ENCODE peak calls at places on chromosomes 13 and 19, in five cellular contexts. I is thyroid gland, T is HepG2, C is cardiac muscle cell, S is GM23338. Z is an unnamed sample. For H3K36me3, the result is how much of the 10 kb centered on the place peaks cover.

GRCh38 chr13:77697208-77698103 is at the start of gene SLAIN1:
- DNase-seq in T (peak), S (peak), I (peak), C (peak), Z (peak)

GRCh38 chr19:41703602-41704293 is 4.7 kb upstream of the CEACAM5 start:
- DNase-seq in C (no peak), T (no peak), I (no peak), S (no peak), Z (no peak)

GRCh38 chr19:13503570-13504235 is 2.6 kb downstream of the CACNA1A start:
- DNase-seq in I (no peak), C (no peak), S (no peak), T (no peak), Z (no peak)

GRCh38 chr13:113796948-113797676 is 38.1 kb downstream of the TMEM255B start:
- DNase-seq in C (no peak), T (no peak), S (no peak), I (no peak), Z (no peak)

GRCh38 chr13:44578064-44578394 is 1.9 kb upstream of the TSC22D1 start:
- DNase-seq in C (no peak), S (peak), T (no peak), I (no peak), Z (no peak)

GRCh38 chr19:7869910-7870511 is 4.2 kb downstream of the PRR36 start:
- DNase-seq in T (peak), I (peak), S (peak), C (no peak), Z (no peak)

GRCh38 chr19:18156841-18157464 is 4.0 kb downstream of the PIK3R2 start:
- DNase-seq in I (peak), T (peak), S (no peak), C (peak), Z (no peak)

GRCh38 chr13:112873851-112874750 is 94.9 kb upstream of the MCF2L start:
- DNase-seq in S (peak), I (peak), T (peak), C (peak), Z (no peak)

GRCh38 chr13:74204606-74205312 is 70.6 kb upstream of the KLF12 start:
- DNase-seq in S (no peak), C (no peak), I (no peak), T (no peak), Z (no peak)

GRCh38 chr19:55301459-55302331 is 17.9 kb downstream of the BRSK1 start:
- DNase-seq in C (peak), S (peak), T (peak), I (peak), Z (no peak)

GRCh38 chr13:101053289-101053688 is 363.0 kb downstream of the NALCN start:
- DNase-seq in I (no peak), T (no peak), C (no peak), S (no peak), Z (no peak)

GRCh38 chr19:44657211-44657921 is 13.7 kb downstream of the PVR start:
- DNase-seq in S (peak), C (peak), T (peak), I (peak), Z (no peak)

GRCh38 chr13:86813198-86813597 is 858.0 kb upstream of the SLITRK5 start:
- DNase-seq in S (peak), I (no peak), C (no peak), T (no peak), Z (no peak)

GRCh38 chr13:51125495-51126226 is 14.6 kb upstream of the C13orf42 start:
- DNase-seq in S (peak), C (peak), T (peak), I (peak), Z (no peak)

GRCh38 chr19:45767410-45767880 is 1.6 kb downstream of the SIX5 start:
- DNase-seq in S (peak), T (peak), I (peak), C (peak), Z (no peak)

GRCh38 chr13:33228645-33229445 is 56.7 kb downstream of the STARD13 start:
- DNase-seq in C (peak), T (peak), S (peak), I (peak), Z (no peak)

GRCh38 chr13:112768795-112769411 is 79.1 kb downstream of the ATP11A start:
- DNase-seq in S (no peak), T (no peak), I (peak), C (no peak), Z (no peak)

GRCh38 chr19:34365463-34366401 is 736 bp downstream of the GPI start:
- DNase-seq in I (peak), C (peak), T (no peak), S (peak), Z (no peak)

GRCh38 chr13:47862841-47863240 is 138.2 kb downstream of the SUCLA2 start:
- DNase-seq in S (no peak), I (no peak), C (no peak), T (no peak), Z (no peak)

GRCh38 chr19:29457413-29457812 is 68.4 kb upstream of the VSTM2B start:
- DNase-seq in T (no peak), I (no peak), S (no peak), C (no peak), Z (no peak)

GRCh38 chr13:73056054-73056962 is 2.5 kb upstream of the KLF5 start:
- DNase-seq in I (no peak), C (peak), T (peak), S (no peak), Z (peak)

GRCh38 chr13:30052127-30052526 is 201.7 kb upstream of the UBL3 start:
- DNase-seq in T (no peak), I (no peak), C (peak), S (peak), Z (no peak)

GRCh38 chr13:22703601-22704209 is 477.1 kb upstream of the SGCG start:
- DNase-seq in S (no peak), T (no peak), I (no peak), C (no peak), Z (peak)

GRCh38 chr19:30302076-30302475 is 70.1 kb upstream of the ZNF536 start:
- DNase-seq in I (no peak), T (no peak), C (no peak), S (no peak), Z (no peak)

GRCh38 chr19:49921871-49922755 is 6.9 kb upstream of the ATF5 start:
- DNase-seq in C (peak), S (no peak), T (no peak), I (no peak), Z (peak)

GRCh38 chr19:6047256-6047655 is 63.0 kb downstream of the RFX2 start:
- DNase-seq in I (no peak), T (no peak), C (no peak), S (no peak), Z (no peak)

GRCh38 chr19:6045108-6045507 is 65.2 kb downstream of the RFX2 start:
- DNase-seq in T (no peak), C (no peak), I (no peak), S (no peak), Z (no peak)

GRCh38 chr19:6048808-6049405 is 61.4 kb downstream of the RFX2 start:
- DNase-seq in C (peak), S (peak), I (peak), T (peak), Z (no peak)

GRCh38 chr19:6047741-6048231 is 62.5 kb downstream of the RFX2 start:
- DNase-seq in S (peak), T (peak), I (peak), C (peak), Z (no peak)

DNA sequence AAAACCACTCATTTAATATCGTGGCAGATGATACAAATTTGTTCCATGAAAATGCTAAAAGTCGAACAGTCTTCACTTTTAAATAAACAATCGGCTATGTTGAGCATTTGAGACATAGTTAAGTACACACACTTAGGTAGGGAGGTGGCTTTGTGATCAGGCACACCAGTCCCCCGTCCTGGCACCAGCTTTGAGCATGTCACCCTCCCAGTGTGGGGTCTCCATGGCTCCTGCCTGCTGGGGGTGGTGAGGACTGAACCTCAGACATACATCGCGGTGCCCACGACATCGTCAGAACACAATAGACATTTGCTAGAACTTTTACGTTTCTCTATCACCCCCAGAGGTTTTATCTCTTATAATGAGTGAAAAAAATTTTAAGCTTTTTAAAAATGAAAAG is 62.0 kb downstream of the RFX2 start:
- DNase-seq in T (no peak), C (no peak), S (no peak), I (peak), Z (no peak)
- H3K4me3 ChIP-seq in T (no peak), C (no peak), S (no peak), I (peak), Z (no peak)

GRCh38 chr13:61286148-61286745 is 129.4 kb downstream of the PCDH20 start:
- DNase-seq in C (no peak), S (peak), I (no peak), T (peak), Z (no peak)
- TF ChIP-seq CTCF in C (no peak), S (peak), I (no peak), T (peak), Z (peak)

GRCh38 chr13:111295896-111296295 is 24.5 kb upstream of the TEX29 start:
- DNase-seq in S (no peak), I (no peak), C (no peak), T (no peak), Z (no peak)

GRCh38 chr13:111298214-111298975 is 22.0 kb upstream of the TEX29 start:
- DNase-seq in S (no peak), C (no peak), I (no peak), T (no peak), Z (no peak)

GRCh38 chr13:111292710-111293485 is 27.5 kb upstream of the TEX29 start:
- DNase-seq in T (no peak), S (no peak), I (no peak), C (no peak), Z (no peak)

GRCh38 chr13:111291908-111292307 is 28.5 kb upstream of the TEX29 start:
- DNase-seq in I (no peak), S (no peak), T (no peak), C (no peak), Z (no peak)

DNA sequence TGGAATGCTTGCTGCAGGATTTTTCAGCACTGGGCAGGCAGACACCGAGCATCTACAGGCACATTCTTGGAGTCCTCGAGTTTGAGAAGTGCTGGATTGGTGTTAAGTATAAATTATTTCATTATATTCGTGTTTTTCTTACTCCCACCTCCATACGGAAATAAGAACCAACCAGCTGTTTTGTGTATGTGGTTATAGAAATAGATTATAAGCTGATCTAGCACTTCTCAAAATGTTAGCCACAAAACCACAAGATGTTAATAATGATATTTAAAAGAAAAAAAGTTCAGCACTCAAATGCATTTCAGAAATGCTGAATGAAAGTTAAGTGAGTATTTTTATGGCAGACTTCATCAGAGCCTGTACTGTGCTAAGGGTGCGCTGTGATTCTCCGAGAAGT is 24.0 kb upstream of the TEX29 start:
- DNase-seq in I (no peak), S (no peak), C (no peak), T (no peak), Z (no peak)
- H3K36me3 ChIP-seq in I (under half), S (under half), C (under half), T (half or more), Z (under half)

GRCh38 chr13:67568205-67568604 is 338.1 kb upstream of the PCDH9 start:
- DNase-seq in I (no peak), S (no peak), T (no peak), C (no peak), Z (no peak)
- H3K4me3 ChIP-seq in I (no peak), S (no peak), T (no peak), C (no peak), Z (no peak)

GRCh38 chr19:15025237-15025636 is 24.0 kb upstream of the CASP14 start:
- DNase-seq in C (peak), T (peak), S (peak), I (no peak), Z (no peak)
- TF ChIP-seq CTCF in C (no peak), T (peak), S (peak), I (no peak), Z (no peak)

GRCh38 chr19:10686193-10686592 is 15.0 kb upstream of the QTRT1 start:
- DNase-seq in S (no peak), C (no peak), I (no peak), T (no peak), Z (no peak)

GRCh38 chr19:10688545-10689280 is 12.5 kb upstream of the QTRT1 start:
- DNase-seq in T (no peak), S (no peak), I (no peak), C (no peak), Z (no peak)

GRCh38 chr19:10685210-10685609 is 16.0 kb upstream of the QTRT1 start:
- DNase-seq in C (no peak), T (no peak), I (no peak), S (no peak), Z (no peak)

GRCh38 chr19:10686661-10687517 is 14.3 kb upstream of the QTRT1 start:
- DNase-seq in S (no peak), C (no peak), I (no peak), T (no peak), Z (no peak)

GRCh38 chr19:10687518-10688288 is 13.5 kb upstream of the QTRT1 start:
- DNase-seq in S (no peak), I (no peak), C (no peak), T (no peak), Z (no peak)
- H3K36me3 ChIP-seq in S (half or more), I (half or more), C (half or more), T (half or more), Z (under half)

DNA sequence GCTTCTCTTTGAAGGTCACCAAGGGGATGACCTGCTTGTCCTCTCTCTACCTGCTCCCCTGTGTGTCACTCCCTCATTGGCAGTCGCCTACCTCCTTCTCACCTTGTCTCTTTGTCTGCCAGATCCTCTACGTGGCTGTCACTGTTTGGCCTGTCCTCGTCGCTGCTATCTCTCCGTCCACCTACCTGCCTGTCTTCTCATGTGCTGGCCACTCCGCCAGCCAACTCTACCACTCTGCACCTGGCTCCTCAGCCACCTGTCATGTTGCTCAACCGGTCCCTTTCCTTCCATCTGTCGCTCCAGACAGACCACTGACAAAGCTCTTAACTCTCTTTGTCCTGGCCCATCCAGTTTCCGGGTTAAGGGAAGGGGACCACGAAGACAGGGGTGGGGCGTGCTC is at the start of gene KLK12:
- DNase-seq in I (no peak), T (no peak), S (no peak), C (no peak), Z (no peak)
- H3K4me3 ChIP-seq in I (no peak), T (no peak), S (no peak), C (no peak), Z (no peak)